ENCODE peak calls at places on chromosome 15, in seven cellular contexts. R is H54; J is activated gamma-delta T cell treated with Interleukin-2 at 50 U/mL for 16 hours; Q is activated CD4-positive, CD25-positive, alpha-beta regulatory T cell; V is body of pancreas; A is trophoblast cell; K is smooth muscle cell of the brain vasculature. W is an unnamed sample.
A peak's percentile ranks its signal among the peaks of the same experiment; 100 is the strongest.

GRCh38 chr15:42178056-42178455 is 21.6 kb upstream of the PLA2G4F start:
- DNase-seq in R (no peak), J (no peak), Q (no peak), V (no peak), A (no peak), K (no peak), W (no peak)

GRCh38 chr15:67685008-67685599 is 140.2 kb upstream of the SKOR1 start:
- DNase-seq in R (no peak), J (no peak), Q (no peak), V (no peak), A (no peak), K (no peak), W (peak; percentile 63)

GRCh38 chr15:90893175-90894090 is 9.1 kb downstream of the FES start:
- DNase-seq in R (no peak), J (no peak), Q (no peak), V (no peak), A (no peak), K (no peak), W (no peak)

GRCh38 chr15:94229591-94230365 is 1.6 kb upstream of the MCTP2 start:
- DNase-seq in R (no peak), J (peak; percentile 48), Q (no peak), V (no peak), A (peak; percentile 67), K (no peak), W (no peak)

GRCh38 chr15:30065025-30065801 is 17.5 kb upstream of the GOLGA8J start:
- DNase-seq in R (peak; percentile 30), J (no peak), Q (no peak), V (no peak), A (peak; percentile 42), K (no peak), W (peak; percentile 41)

GRCh38 chr15:28886431-28887343 is 913 bp downstream of the APBA2 start:
- DNase-seq in R (no peak), J (no peak), Q (no peak), V (no peak), A (no peak), K (no peak), W (no peak)

GRCh38 chr15:96162322-96162721 is 168.2 kb upstream of the NR2F2 start:
- DNase-seq in R (no peak), J (no peak), Q (no peak), V (peak; percentile 87), A (no peak), K (no peak), W (no peak)

GRCh38 chr15:59247364-59247763 is 40.7 kb downstream of the LDHAL6B start:
- DNase-seq in R (peak; percentile 19), J (peak; percentile 57), Q (no peak), V (peak; percentile 63), A (peak; percentile 44), K (peak; percentile 40), W (peak; percentile 89)

GRCh38 chr15:71444866-71445590 is 329.8 kb downstream of the THSD4 start:
- DNase-seq in R (no peak), J (no peak), Q (no peak), V (no peak), A (no peak), K (no peak), W (no peak)

GRCh38 chr15:88334436-88334835 is 77.9 kb upstream of the NTRK3 start:
- DNase-seq in R (peak; percentile 11), J (no peak), Q (no peak), V (no peak), A (no peak), K (no peak), W (peak; percentile 38)

GRCh38 chr15:62845239-62846126 is 197.1 kb upstream of the TPM1 start:
- DNase-seq in R (peak; percentile 59), J (no peak), Q (no peak), V (no peak), A (peak; percentile 83), K (no peak), W (no peak)

GRCh38 chr15:70067011-70067410 is 30.7 kb downstream of the TLE3 start:
- DNase-seq in R (no peak), J (no peak), Q (no peak), V (no peak), A (peak; percentile 80), K (no peak), W (no peak)

GRCh38 chr15:81666828-81667227 is 292.8 kb upstream of the TMC3 start:
- DNase-seq in R (no peak), J (no peak), Q (no peak), V (no peak), A (no peak), K (no peak), W (no peak)

GRCh38 chr15:89087066-89087829 is 1.0 kb upstream of the ABHD2 start:
- DNase-seq in R (no peak), J (no peak), Q (no peak), V (no peak), A (peak; percentile 16), K (no peak), W (no peak)

GRCh38 chr15:57165992-57166391 is 210.3 kb upstream of the CGNL1 start:
- DNase-seq in R (no peak), J (no peak), Q (no peak), V (no peak), A (no peak), K (no peak), W (peak; percentile 71)

GRCh38 chr15:48285329-48286214 is 45.7 kb upstream of the DUT start:
- DNase-seq in R (peak; percentile 12), J (peak; percentile 22), Q (no peak), V (peak; percentile 71), A (peak; percentile 79), K (peak; percentile 77), W (peak; percentile 88)

GRCh38 chr15:64507293-64507802 is 47.0 kb downstream of the ZNF609 start:
- DNase-seq in R (no peak), J (peak; percentile 8), Q (no peak), V (peak; percentile 90), A (peak; percentile 5), K (peak; percentile 21), W (peak; percentile 93)

GRCh38 chr15:44788748-44789147 is 52.4 kb downstream of the TRIM69 start:
- DNase-seq in R (no peak), J (no peak), Q (no peak), V (no peak), A (no peak), K (no peak), W (no peak)

GRCh38 chr15:75578206-75578947 is 738 bp downstream of the PTPN9 start:
- DNase-seq in R (peak; percentile 14), J (peak; percentile 7), Q (no peak), V (peak; percentile 41), A (no peak), K (no peak), W (no peak)

GRCh38 chr15:82646250-82647044 is 716 bp downstream of the CPEB1 start:
- DNase-seq in R (no peak), J (no peak), Q (no peak), V (peak; percentile 69), A (no peak), K (no peak), W (no peak)

GRCh38 chr15:90001683-90002427 is 731 bp downstream of the ZNF710 start:
- DNase-seq in R (peak; percentile 52), J (peak; percentile 55), Q (peak; percentile 18), V (peak; percentile 71), A (peak; percentile 13), K (no peak), W (peak; percentile 59)

GRCh38 chr15:28892789-28893610 is 7.2 kb downstream of the APBA2 start:
- DNase-seq in R (no peak), J (no peak), Q (no peak), V (peak; percentile 74), A (no peak), K (no peak), W (peak; percentile 21)

GRCh38 chr15:80404719-80405553 is 754 bp downstream of the ARNT2 start:
- DNase-seq in R (peak; percentile 17), J (no peak), Q (no peak), V (peak; percentile 42), A (no peak), K (no peak), W (no peak)

GRCh38 chr15:90818251-90819210 is 49.9 kb upstream of the FURIN start:
- DNase-seq in R (no peak), J (no peak), Q (no peak), V (peak; percentile 69), A (no peak), K (no peak), W (no peak)

GRCh38 chr15:36499751-36500389 is 79.6 kb upstream of the CDIN1 start:
- DNase-seq in R (no peak), J (no peak), Q (no peak), V (no peak), A (no peak), K (no peak), W (peak; percentile 31)

GRCh38 chr15:74212494-74212893 is 9.9 kb upstream of the STRA6 start:
- DNase-seq in R (no peak), J (no peak), Q (no peak), V (no peak), A (no peak), K (no peak), W (no peak)

GRCh38 chr15:38054488-38054887 is 120.0 kb downstream of the TMCO5A start:
- DNase-seq in R (no peak), J (no peak), Q (no peak), V (no peak), A (no peak), K (no peak), W (peak; percentile 43)

GRCh38 chr15:63048986-63049665 is 6.6 kb downstream of the TPM1 start:
- DNase-seq in R (no peak), J (peak; percentile 24), Q (no peak), V (peak; percentile 51), A (no peak), K (no peak), W (peak; percentile 63)

GRCh38 chr15:70559223-70559823 is 204.0 kb downstream of the UACA start:
- DNase-seq in R (no peak), J (peak; percentile 65), Q (peak; percentile 18), V (peak; percentile 15), A (no peak), K (no peak), W (peak; percentile 53)

GRCh38 chr15:31453558-31454318 is 127.1 kb downstream of the KLF13 start:
- DNase-seq in R (no peak), J (no peak), Q (no peak), V (no peak), A (no peak), K (no peak), W (no peak)

GRCh38 chr15:89002281-89002761 is 85.9 kb upstream of the ABHD2 start:
- DNase-seq in R (no peak), J (no peak), Q (no peak), V (no peak), A (no peak), K (peak; percentile 15), W (peak; percentile 67)

GRCh38 chr15:58528197-58528870 is 96.5 kb downstream of the LIPC start:
- DNase-seq in R (no peak), J (no peak), Q (no peak), V (peak; percentile 85), A (peak; percentile 56), K (no peak), W (peak; percentile 65)

GRCh38 chr15:46089438-46090044 is 454.7 kb downstream of the SQOR start:
- DNase-seq in R (no peak), J (no peak), Q (no peak), V (no peak), A (no peak), K (no peak), W (no peak)

GRCh38 chr15:38994310-38994709 is 429.7 kb upstream of the RASGRP1 start:
- DNase-seq in R (no peak), J (no peak), Q (no peak), V (no peak), A (no peak), K (no peak), W (peak; percentile 72)

GRCh38 chr15:69679623-69680228 is 227.1 kb downstream of the RPLP1 start:
- DNase-seq in R (no peak), J (peak; percentile 27), Q (no peak), V (no peak), A (no peak), K (no peak), W (no peak)

GRCh38 chr15:72483279-72483678 is 9.1 kb downstream of the ARIH1 start:
- DNase-seq in R (no peak), J (no peak), Q (no peak), V (no peak), A (no peak), K (no peak), W (no peak)

GRCh38 chr15:99099661-99100060 is 5.2 kb upstream of the SYNM start:
- DNase-seq in R (no peak), J (no peak), Q (no peak), V (no peak), A (no peak), K (no peak), W (no peak)

GRCh38 chr15:66703540-66703941 is 1.5 kb downstream of the SMAD6 start:
- DNase-seq in R (no peak), J (no peak), Q (no peak), V (peak; percentile 60), A (peak; percentile 42), K (no peak), W (peak; percentile 31)